ENCODE peak calls at places on chromosomes 3 and 15, in six cellular contexts. F is neuronal stem cell, D is H1, W is mesenchymal stem cell, J is H9, V is trophoblast cell. L is an unnamed sample.

GRCh38 chr15:83327041-83327440 is 42.6 kb upstream of the BNC1 start:
- DNase-seq in D (no peak), V (no peak), J (no peak), F (no peak), W (no peak), L (no peak)

GRCh38 chr15:34951993-34952392 is 17.5 kb downstream of the AQR start:
- DNase-seq in D (no peak), F (no peak), V (no peak), W (peak; percentile 15), J (no peak), L (no peak)

GRCh38 chr3:139630532-139630931 is 47.2 kb downstream of the NMNAT3 start:
- DNase-seq in V (no peak), J (no peak), W (no peak), F (no peak), D (no peak), L (no peak)

GRCh38 chr3:37163262-37164020 is 10.9 kb downstream of the LRRFIP2 start:
- DNase-seq in V (no peak), W (peak; percentile 93), J (peak; percentile 41), D (no peak), F (no peak), L (peak; percentile 82)

GRCh38 chr3:117995795-117996194 is 1038.9 kb downstream of the IGSF11 start:
- DNase-seq in D (no peak), F (no peak), J (no peak), W (no peak), V (no peak), L (peak; percentile 26)

GRCh38 chr15:77569647-77570186 is 63.0 kb downstream of the LINGO1 start:
- DNase-seq in J (no peak), W (peak; percentile 48), V (no peak), D (no peak), F (no peak), L (no peak)

GRCh38 chr3:78148986-78149717 is 1109.3 kb downstream of the ROBO2 start:
- DNase-seq in W (no peak), F (no peak), V (no peak), J (no peak), D (no peak), L (peak; percentile 43)

GRCh38 chr3:99720985-99721632 is 82.7 kb downstream of the COL8A1 start:
- DNase-seq in J (no peak), W (no peak), D (no peak), F (no peak), V (no peak), L (peak; percentile 29)

GRCh38 chr3:69020424-69020823 is 6.9 kb upstream of the EOGT start:
- DNase-seq in J (no peak), V (no peak), F (no peak), W (peak; percentile 16), D (no peak), L (no peak)

GRCh38 chr3:97350976-97351375 is 413.6 kb upstream of the ARL6 start:
- DNase-seq in V (no peak), J (no peak), F (no peak), W (no peak), D (no peak), L (no peak)

GRCh38 chr3:189900578-189900977 is 220.1 kb downstream of the P3H2 start:
- DNase-seq in V (no peak), W (no peak), J (no peak), D (no peak), F (no peak), L (no peak)

GRCh38 chr3:144003051-144003450 is 31.4 kb downstream of the DIPK2A start:
- DNase-seq in W (no peak), J (no peak), D (no peak), V (no peak), F (no peak), L (no peak)

GRCh38 chr3:184428561-184429175 is 48.8 kb downstream of the CHRD start:
- DNase-seq in J (no peak), F (no peak), W (no peak), V (no peak), D (no peak), L (no peak)

GRCh38 chr3:141455603-141456327 is 31.1 kb upstream of the RASA2 start:
- DNase-seq in J (no peak), W (no peak), D (no peak), V (no peak), F (no peak), L (no peak)

GRCh38 chr3:73558399-73559075 is 66.2 kb downstream of the PDZRN3 start:
- DNase-seq in D (no peak), V (no peak), F (no peak), J (no peak), W (peak; percentile 94), L (peak; percentile 72)

GRCh38 chr3:126077754-126078153 is 6.2 kb downstream of the SLC41A3 start:
- DNase-seq in W (no peak), F (no peak), J (no peak), V (no peak), D (no peak), L (no peak)

GRCh38 chr3:143464850-143465249 is 345.3 kb downstream of the CHST2 start:
- DNase-seq in J (no peak), F (no peak), D (no peak), V (no peak), W (no peak), L (peak; percentile 14)

GRCh38 chr3:175029828-175030227 is 170.7 kb downstream of the NAALADL2 start:
- DNase-seq in W (no peak), D (no peak), J (no peak), V (no peak), F (no peak), L (no peak)
- H3K14ac ChIP-seq in W (no peak overlapping the region), D (no peak overlapping the region), J (no peak overlapping the region), V (no peak overlapping the region), F (no peak overlapping the region), L (no peak overlapping the region)

DNA sequence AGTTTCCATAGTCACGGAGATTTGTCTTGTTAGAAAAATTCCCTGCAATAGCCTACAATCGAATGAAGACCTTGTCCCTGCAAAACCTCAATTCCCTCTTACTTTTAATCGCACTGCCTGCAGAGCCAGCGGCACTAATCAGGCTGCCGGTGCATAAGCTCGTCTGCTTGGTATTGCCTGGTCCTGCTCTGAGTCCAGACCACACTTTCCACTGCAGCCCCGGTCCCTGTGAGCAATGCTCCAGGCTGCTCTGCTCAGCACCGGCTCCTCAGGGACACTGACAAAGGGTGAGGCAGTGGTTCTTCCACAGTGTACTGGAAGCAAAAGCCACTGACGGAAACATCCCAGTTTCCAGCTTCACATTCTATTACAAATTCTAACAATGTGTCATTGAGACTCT is 164.3 kb downstream of the OCA2 start:
- DNase-seq in D (no peak), V (no peak), J (no peak), W (no peak), F (no peak), L (no peak)
- H3K14ac ChIP-seq in D (no peak overlapping the region), V (no peak overlapping the region), J (no peak overlapping the region), W (no peak overlapping the region), F (no peak overlapping the region), L (no peak overlapping the region)

GRCh38 chr3:188700918-188701317 is 470.9 kb upstream of the TPRG1 start:
- DNase-seq in J (no peak), V (no peak), F (no peak), W (no peak), D (no peak), L (no peak)
- H3K14ac ChIP-seq in J (no peak overlapping the region), V (no peak overlapping the region), F (no peak overlapping the region), W (no peak overlapping the region), D (no peak overlapping the region), L (no peak overlapping the region)

DNA sequence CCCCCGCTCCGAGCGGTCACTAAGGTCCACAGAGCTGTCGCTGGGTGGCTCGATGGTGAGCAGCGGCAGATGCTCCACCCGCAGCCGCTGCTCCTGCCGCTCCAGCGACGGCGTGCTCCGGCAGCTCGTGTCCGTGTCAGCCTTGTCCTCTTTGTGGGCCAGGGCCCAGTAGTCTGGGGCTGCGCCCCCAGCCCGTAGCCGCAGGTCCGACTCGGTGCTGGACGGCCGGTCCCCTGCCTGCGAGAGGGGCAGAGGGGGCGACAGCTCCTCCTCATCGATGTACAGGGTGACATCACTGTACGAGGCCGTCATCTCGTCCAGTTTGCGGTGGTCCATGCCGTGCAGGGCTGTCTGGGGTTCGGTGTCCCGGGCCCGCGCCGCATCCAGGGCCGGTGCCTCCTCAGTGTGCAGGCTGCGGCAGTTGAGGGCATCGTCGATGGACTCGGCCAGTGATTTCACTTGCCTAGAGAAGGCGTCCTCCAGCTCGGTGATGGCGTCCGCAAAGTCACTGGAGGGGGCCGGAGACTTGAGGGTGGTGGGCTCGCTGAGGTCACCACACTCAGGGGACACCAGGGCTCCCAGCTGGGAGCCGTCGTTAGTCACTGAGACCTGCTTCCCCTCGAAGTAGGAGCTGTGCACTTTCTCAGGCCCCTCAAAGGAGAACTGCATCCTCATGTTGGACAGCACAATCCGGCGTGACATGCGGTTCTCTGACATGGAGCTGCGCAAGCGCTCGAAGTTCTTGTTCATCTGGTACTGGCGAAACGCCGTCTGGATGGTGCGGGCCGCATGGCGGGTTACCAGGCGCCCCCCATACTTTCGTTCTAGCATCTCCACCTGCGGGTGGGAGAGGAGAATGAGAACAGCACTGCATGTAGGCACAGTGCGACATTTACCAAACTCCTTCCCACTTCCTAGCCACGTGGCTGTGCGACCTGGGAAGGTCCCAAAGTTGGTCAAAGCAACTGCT is 94.8 kb upstream of the RPL32 start:
- DNase-seq in W (no peak), F (no peak), V (peak; percentile 20), J (no peak), D (no peak), L (no peak)
- H3K14ac ChIP-seq in W (no peak overlapping the region), F (no peak overlapping the region), V (no peak overlapping the region), J (no peak overlapping the region), D (no peak overlapping the region), L (no peak overlapping the region)

GRCh38 chr15:66388057-66388363 is 1.3 kb downstream of the MAP2K1 start:
- DNase-seq in V (no peak), D (no peak), W (no peak), J (no peak), F (no peak), L (no peak)
- H3K14ac ChIP-seq in V (no peak overlapping the region), D (no peak overlapping the region), W (no peak overlapping the region), J (no peak overlapping the region), F (no peak overlapping the region), L (peak overlapping the region; percentile 93)

L was measured in IMR-90.